ENCODE peak calls at places on chromosomes 6 and 20, in four cellular contexts. M is tibial nerve, T is thoracic aorta, D is A549. N is an unnamed sample. For H3K4me1 and H3K9me3, the result is how much of the 10 kb centered on the place peaks cover.

GRCh38 chr6:165146456-165146855 is 162.9 kb downstream of the C6orf118 start:
- DNase-seq in M (no peak), T (no peak), D (no peak), N (no peak)

GRCh38 chr6:147660334-147661311 is 152.1 kb downstream of the SAMD5 start:
- DNase-seq in M (no peak), T (no peak), D (no peak), N (no peak)

GRCh38 chr6:124066995-124067552 is 263.4 kb downstream of the NKAIN2 start:
- DNase-seq in M (no peak), T (no peak), D (no peak), N (no peak)

GRCh38 chr6:77650098-77650663 is 2.7 kb upstream of the MEI4 start:
- DNase-seq in M (no peak), T (no peak), D (no peak), N (peak)

GRCh38 chr20:54133434-54134427 is 40.1 kb downstream of the CYP24A1 start:
- DNase-seq in M (no peak), T (no peak), D (no peak), N (no peak)

GRCh38 chr6:156029296-156029985 is 573.8 kb upstream of the NOX3 start:
- DNase-seq in M (no peak), T (no peak), D (no peak), N (no peak)

GRCh38 chr20:48459729-48460395 is 367.9 kb downstream of the PREX1 start:
- DNase-seq in M (no peak), T (no peak), D (no peak), N (no peak)

GRCh38 chr20:62742979-62743776 is 34.5 kb downstream of the NTSR1 start:
- DNase-seq in M (no peak), T (no peak), D (no peak), N (no peak)

GRCh38 chr6:15399651-15400470 is 154.0 kb downstream of the JARID2 start:
- DNase-seq in M (peak), T (peak), D (peak), N (peak)

GRCh38 chr20:635609-636338 is 17.2 kb downstream of the SRXN1 start:
- DNase-seq in M (no peak), T (no peak), D (no peak), N (no peak)

GRCh38 chr20:57772349-57772964 is 62.6 kb upstream of the PMEPA1 start:
- DNase-seq in M (no peak), T (no peak), D (peak), N (peak)

GRCh38 chr6:44661221-44661609 is 273.7 kb downstream of the CDC5L start:
- DNase-seq in M (no peak), T (no peak), D (no peak), N (no peak)

GRCh38 chr6:26524722-26525360 is 13.3 kb upstream of the HMGN4 start:
- DNase-seq in M (no peak), T (no peak), D (no peak), N (no peak)

GRCh38 chr6:26519359-26519758 is 18.8 kb upstream of the HMGN4 start:
- DNase-seq in M (no peak), T (no peak), D (no peak), N (no peak)

GRCh38 chr6:26520840-26521484 is 17.2 kb upstream of the HMGN4 start:
- DNase-seq in M (peak), T (peak), D (peak), N (peak)

GRCh38 chr6:26520088-26520839 is 17.9 kb upstream of the HMGN4 start:
- DNase-seq in M (no peak), T (no peak), D (peak), N (no peak)

GRCh38 chr6:26521485-26522391 is 16.4 kb upstream of the HMGN4 start:
- DNase-seq in M (peak), T (peak), D (peak), N (peak)
- TF ChIP-seq CTCF in M (peak), T (peak), D (peak), N (peak)

GRCh38 chr6:142868917-142869316 is 76.1 kb downstream of the HIVEP2 start:
- DNase-seq in M (no peak), T (no peak), D (no peak), N (no peak)

GRCh38 chr6:142874676-142875075 is 70.3 kb downstream of the HIVEP2 start:
- DNase-seq in M (no peak), T (no peak), D (no peak), N (no peak)

GRCh38 chr6:142870787-142871371 is 74.1 kb downstream of the HIVEP2 start:
- DNase-seq in M (no peak), T (no peak), D (no peak), N (no peak)

GRCh38 chr6:142871910-142872331 is 73.1 kb downstream of the HIVEP2 start:
- DNase-seq in M (peak), T (no peak), D (no peak), N (no peak)

DNA sequence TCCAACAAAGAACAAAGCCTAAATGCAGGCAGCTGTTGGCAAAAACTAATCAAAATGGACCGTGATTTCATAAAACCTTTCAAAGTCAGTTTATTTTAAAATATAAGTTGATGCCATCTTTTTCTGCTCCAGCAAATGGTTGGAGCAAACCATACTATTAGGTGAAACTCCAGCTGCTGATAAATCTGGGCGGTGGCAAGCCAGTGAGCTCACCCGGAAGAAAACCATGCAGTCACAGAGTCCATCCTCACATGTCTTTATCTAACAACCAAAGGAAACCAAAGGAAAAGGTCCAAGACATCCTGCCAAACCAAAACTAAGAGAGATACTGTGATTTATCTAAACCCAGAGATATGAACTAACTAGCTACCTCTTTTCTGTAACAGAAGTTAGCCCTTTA is 72.6 kb downstream of the HIVEP2 start:
- DNase-seq in M (no peak), T (no peak), D (no peak), N (peak)
- H3K4me1 ChIP-seq in M (under half), T (under half), D (under half), N (half or more)

DNA sequence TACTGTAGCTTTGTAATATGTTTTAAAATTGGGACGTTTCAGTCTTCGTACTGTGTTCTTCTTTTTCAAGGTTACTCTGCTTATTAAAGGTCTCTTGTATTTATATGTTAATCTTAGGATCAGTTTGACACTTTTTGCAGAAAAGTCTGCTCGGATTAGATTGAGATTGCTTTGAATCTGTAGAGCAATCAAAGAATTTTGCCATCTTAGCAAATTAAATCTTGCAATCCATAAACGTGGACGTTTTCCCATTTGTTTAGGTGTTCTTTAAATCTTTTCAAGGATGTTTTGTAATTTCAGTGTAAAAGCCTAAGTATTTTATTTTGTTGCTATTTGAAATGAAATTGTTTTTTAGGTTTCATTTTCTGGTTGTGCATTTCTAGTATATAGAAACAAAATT is 78.0 kb upstream of the GTSF1L start:
- DNase-seq in M (no peak), T (no peak), D (no peak), N (no peak)
- H3K9me3 ChIP-seq in M (under half), T (under half), D (under half), N (under half)

DNA sequence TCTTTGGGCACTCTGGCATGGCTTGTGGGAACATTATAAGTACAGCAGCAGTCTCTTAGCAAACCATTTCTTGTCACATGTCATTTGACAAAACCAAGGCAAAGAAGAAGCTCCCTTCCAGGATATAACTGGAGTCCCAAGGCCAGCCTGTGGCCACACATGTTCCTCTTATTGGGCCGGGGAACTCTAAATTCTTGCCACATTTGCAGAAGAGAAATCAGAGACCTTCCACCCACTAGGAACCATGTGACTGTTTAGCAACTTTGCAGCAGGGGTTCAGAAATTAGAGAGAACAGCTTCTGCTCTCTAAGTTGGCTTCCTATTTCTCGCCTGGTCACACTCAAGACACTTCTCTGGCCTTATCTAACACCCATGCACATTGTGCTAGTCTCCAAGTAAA is 20.4 kb upstream of the MEP1A start:
- DNase-seq in M (peak), T (no peak), D (no peak), N (no peak)
- TF ChIP-seq CTCF in M (no peak), T (no peak), D (no peak), N (no peak)

GRCh38 chr6:92047152-92047551 is 1372.2 kb downstream of the EPHA7 start:
- DNase-seq in M (no peak), T (no peak), D (no peak), N (peak)

GRCh38 chr6:92047886-92048285 is 1371.5 kb downstream of the EPHA7 start:
- DNase-seq in M (no peak), T (no peak), D (no peak), N (no peak)

GRCh38 chr6:92043782-92044181 is 1375.6 kb downstream of the EPHA7 start:
- DNase-seq in M (no peak), T (no peak), D (no peak), N (no peak)

GRCh38 chr6:92050216-92050615 is 1369.1 kb downstream of the EPHA7 start:
- DNase-seq in M (no peak), T (no peak), D (no peak), N (no peak)

DNA sequence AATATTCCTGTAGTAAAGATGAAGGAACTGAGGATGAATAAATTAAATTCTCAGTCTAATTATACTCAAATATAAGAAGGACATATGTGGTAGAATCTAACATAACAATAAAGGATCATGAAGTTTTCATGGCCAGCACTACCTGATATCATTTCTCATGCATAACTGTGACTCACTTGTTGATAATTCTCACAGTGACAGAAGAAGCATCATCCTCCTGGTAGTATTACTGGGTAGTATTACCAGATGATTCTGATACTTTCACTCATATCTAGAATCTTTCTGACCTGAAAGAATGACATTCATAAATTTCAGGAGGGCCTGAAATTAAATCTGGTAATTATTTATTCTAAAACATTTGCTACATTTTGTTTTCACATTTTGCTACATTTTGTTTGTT is 1375.0 kb downstream of the EPHA7 start:
- DNase-seq in M (no peak), T (no peak), D (no peak), N (no peak)
- H3K4me1 ChIP-seq in M (under half), T (under half), D (under half), N (under half)

DNA sequence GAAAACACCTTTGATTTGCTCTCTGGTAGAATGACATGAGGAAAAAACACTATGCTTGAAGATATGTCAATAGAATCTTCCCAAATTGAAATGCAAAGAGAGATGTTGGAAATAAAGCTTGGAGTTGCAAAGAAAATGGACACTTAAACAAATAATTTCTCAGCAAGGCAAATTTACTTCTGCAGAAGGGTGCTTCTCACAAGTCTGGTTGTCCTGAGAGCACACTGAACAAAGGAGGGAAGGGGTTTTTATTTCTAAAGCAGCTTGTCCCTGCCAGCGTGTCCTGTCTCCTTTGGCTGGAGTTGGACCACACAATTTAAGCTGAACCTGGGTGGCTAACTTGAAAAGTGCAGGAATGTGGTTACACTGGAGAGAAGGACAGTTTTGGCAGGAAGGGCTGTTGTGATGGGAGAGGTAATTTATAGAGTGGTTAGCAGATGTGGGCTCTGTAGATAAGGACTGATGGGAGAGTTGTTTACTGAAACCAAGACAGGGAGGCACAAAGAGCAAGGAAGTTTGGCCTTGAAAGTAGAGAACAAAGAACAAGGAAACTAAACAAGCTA is 454.6 kb upstream of the EYS start:
- DNase-seq in M (no peak), T (no peak), D (no peak), N (no peak)
- H3K9me3 ChIP-seq in M (under half), T (under half), D (under half), N (under half)

GRCh38 chr6:26537160-26537845 is 863 bp upstream of the HMGN4 start:
- DNase-seq in M (peak), T (peak), D (no peak), N (peak)
- TF ChIP-seq CTCF in M (no peak), T (no peak), D (no peak), N (no peak)

DNA sequence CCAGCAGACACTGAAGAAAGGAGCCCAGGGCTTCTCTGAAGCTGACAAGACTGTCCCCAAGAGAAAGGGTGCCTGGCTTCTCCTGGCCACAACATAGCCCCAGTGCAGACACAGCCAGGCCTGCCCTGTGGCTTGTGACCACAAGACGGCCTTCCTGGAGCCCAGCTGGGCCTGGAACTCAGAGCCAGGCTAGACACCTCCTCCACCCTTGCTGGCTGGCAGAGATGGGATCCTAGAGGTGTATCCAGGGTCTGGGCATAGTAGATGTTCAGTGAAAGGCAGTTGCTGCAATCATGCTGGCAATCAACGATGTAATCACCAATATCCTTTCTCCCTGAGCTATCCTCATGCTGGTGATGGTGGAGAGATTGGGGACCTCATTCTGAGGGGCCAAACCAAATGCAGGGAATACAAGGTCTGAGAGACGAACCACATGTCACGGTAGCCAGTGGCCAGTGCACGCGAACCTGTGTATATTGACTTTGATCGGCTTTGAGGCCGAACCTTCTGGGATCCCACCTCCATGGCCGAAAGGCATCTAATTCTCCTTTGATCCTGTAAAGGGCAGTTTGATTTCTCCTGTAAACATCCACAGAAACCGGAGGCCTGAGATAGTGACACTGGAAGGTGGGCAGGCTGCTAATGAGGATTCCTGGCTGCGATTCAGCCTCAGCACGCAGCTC is 115.2 kb downstream of the PSMB1 start:
- DNase-seq in M (no peak), T (no peak), D (no peak), N (no peak)
- H3K4me1 ChIP-seq in M (under half), T (under half), D (under half), N (under half)

GRCh38 chr20:31449511-31450128 is 9.2 kb downstream of the DEFB123 start:
- DNase-seq in M (no peak), T (no peak), D (no peak), N (no peak)
- H3K9me3 ChIP-seq in M (under half), T (under half), D (under half), N (under half)

N was measured in cardiac muscle cell.